ENCODE peak calls at places on chromosomes 3 and 15, in four cellular contexts. One of them, this sample, is unnamed. For H3K36me3, the result is how much of the 10 kb centered on the place peaks cover.

GRCh38 chr15:50229336-50229735 is 36.2 kb downstream of the HDC start:
- DNase-seq in IMR-90: no peak
- DNase-seq in tibial nerve: no peak
- DNase-seq in HCT116: no peak
- DNase-seq in this sample: no peak

GRCh38 chr3:57446318-57446841 is 97.8 kb downstream of the DNAH12 start:
- DNase-seq in IMR-90: no peak
- DNase-seq in tibial nerve: no peak
- DNase-seq in HCT116: no peak
- DNase-seq in this sample: no peak

GRCh38 chr3:107729686-107730085 is 206.9 kb downstream of the BBX start:
- DNase-seq in IMR-90: no peak
- DNase-seq in tibial nerve: no peak
- DNase-seq in HCT116: no peak
- DNase-seq in this sample: no peak

GRCh38 chr3:63576826-63577225 is 75.6 kb upstream of the SNTN start:
- DNase-seq in tibial nerve: no peak
- DNase-seq in HCT116: no peak
- DNase-seq in IMR-90: no peak
- DNase-seq in this sample: no peak

GRCh38 chr15:39320886-39321285 is 260.0 kb upstream of the THBS1 start:
- DNase-seq in tibial nerve: no peak
- DNase-seq in HCT116: no peak
- DNase-seq in IMR-90: peak
- DNase-seq in this sample: no peak

GRCh38 chr3:161545823-161546222 is 49.2 kb downstream of the OTOL1 start:
- DNase-seq in tibial nerve: no peak
- DNase-seq in HCT116: no peak
- DNase-seq in IMR-90: no peak
- DNase-seq in this sample: no peak

GRCh38 chr3:195151402-195151801 is 119.6 kb downstream of the XXYLT1 start:
- DNase-seq in tibial nerve: no peak
- DNase-seq in HCT116: no peak
- DNase-seq in IMR-90: no peak
- DNase-seq in this sample: no peak

GRCh38 chr15:90571063-90571541 is 41.4 kb downstream of the CRTC3 start:
- DNase-seq in HCT116: peak
- DNase-seq in IMR-90: no peak
- DNase-seq in tibial nerve: no peak
- DNase-seq in this sample: peak

GRCh38 chr3:64238971-64239667 is 13.9 kb upstream of the PRICKLE2 start:
- DNase-seq in HCT116: no peak
- DNase-seq in IMR-90: peak
- DNase-seq in tibial nerve: peak
- DNase-seq in this sample: peak

GRCh38 chr3:45153658-45154437 is 7.7 kb upstream of the CDCP1 start:
- DNase-seq in tibial nerve: no peak
- DNase-seq in HCT116: no peak
- DNase-seq in IMR-90: peak
- DNase-seq in this sample: no peak

GRCh38 chr15:64697911-64698369 is 77.4 kb downstream of the RBPMS2 start:
- DNase-seq in IMR-90: peak
- DNase-seq in tibial nerve: no peak
- DNase-seq in HCT116: no peak
- DNase-seq in this sample: peak

GRCh38 chr3:22609139-22609538 is 594.0 kb upstream of the UBE2E2 start:
- DNase-seq in tibial nerve: no peak
- DNase-seq in HCT116: no peak
- DNase-seq in IMR-90: no peak
- DNase-seq in this sample: no peak

GRCh38 chr3:148789156-148789555 is 38.5 kb upstream of the CPB1 start:
- DNase-seq in tibial nerve: no peak
- DNase-seq in IMR-90: no peak
- DNase-seq in HCT116: no peak
- DNase-seq in this sample: no peak

GRCh38 chr15:40323953-40324937 is 753 bp downstream of the INAFM2 start:
- DNase-seq in HCT116: no peak
- DNase-seq in IMR-90: no peak
- DNase-seq in tibial nerve: no peak
- DNase-seq in this sample: no peak

GRCh38 chr15:61275901-61276300 is 46.8 kb upstream of the RORA start:
- DNase-seq in tibial nerve: no peak
- DNase-seq in HCT116: no peak
- DNase-seq in IMR-90: no peak
- DNase-seq in this sample: peak

GRCh38 chr3:197522881-197523342 is 32.9 kb downstream of the BDH1 start:
- DNase-seq in tibial nerve: no peak
- DNase-seq in IMR-90: peak
- DNase-seq in HCT116: no peak
- DNase-seq in this sample: no peak

GRCh38 chr15:69782809-69783208 is 314.9 kb downstream of the TLE3 start:
- DNase-seq in IMR-90: no peak
- DNase-seq in HCT116: no peak
- DNase-seq in tibial nerve: no peak
- DNase-seq in this sample: no peak

GRCh38 chr15:90903733-90904536 is 833 bp downstream of the MAN2A2 start:
- DNase-seq in HCT116: no peak
- DNase-seq in tibial nerve: no peak
- DNase-seq in IMR-90: no peak
- DNase-seq in this sample: no peak

GRCh38 chr3:87615506-87615905 is 339.1 kb upstream of the POU1F1 start:
- DNase-seq in IMR-90: no peak
- DNase-seq in HCT116: no peak
- DNase-seq in tibial nerve: no peak
- DNase-seq in this sample: no peak

GRCh38 chr15:67803996-67804843 is 21.1 kb upstream of the SKOR1 start:
- DNase-seq in HCT116: no peak
- DNase-seq in tibial nerve: no peak
- DNase-seq in IMR-90: no peak
- DNase-seq in this sample: no peak

GRCh38 chr3:187709155-187709554 is 6.8 kb upstream of the RTP2 start:
- DNase-seq in IMR-90: no peak
- DNase-seq in tibial nerve: no peak
- DNase-seq in HCT116: peak
- DNase-seq in this sample: no peak

GRCh38 chr3:162938073-162938472 is 1441.5 kb downstream of the OTOL1 start:
- DNase-seq in IMR-90: no peak
- DNase-seq in tibial nerve: no peak
- DNase-seq in HCT116: no peak
- DNase-seq in this sample: no peak

GRCh38 chr3:154274345-154274744 is 49.9 kb downstream of the DHX36 start:
- DNase-seq in tibial nerve: no peak
- DNase-seq in IMR-90: no peak
- DNase-seq in HCT116: no peak
- DNase-seq in this sample: no peak

GRCh38 chr3:143825513-143825912 is 22.8 kb downstream of the SLC9A9 start:
- DNase-seq in IMR-90: no peak
- DNase-seq in HCT116: no peak
- DNase-seq in tibial nerve: no peak
- DNase-seq in this sample: no peak

GRCh38 chr3:138848696-138849095 is 14.0 kb upstream of the PIK3CB start:
- DNase-seq in tibial nerve: no peak
- DNase-seq in HCT116: no peak
- DNase-seq in IMR-90: no peak
- DNase-seq in this sample: no peak

GRCh38 chr3:171860830-171861535 is 17.8 kb downstream of the TMEM212 start:
- DNase-seq in tibial nerve: no peak
- DNase-seq in HCT116: no peak
- DNase-seq in IMR-90: peak
- DNase-seq in this sample: no peak

GRCh38 chr3:109563149-109563548 is 225.8 kb upstream of the DPPA4 start:
- DNase-seq in tibial nerve: no peak
- DNase-seq in HCT116: no peak
- DNase-seq in IMR-90: no peak
- DNase-seq in this sample: no peak

GRCh38 chr3:177320765-177321247 is 123.5 kb upstream of the TBL1XR1 start:
- DNase-seq in tibial nerve: no peak
- DNase-seq in IMR-90: no peak
- DNase-seq in HCT116: no peak
- DNase-seq in this sample: no peak

GRCh38 chr3:100833483-100833882 is 124.2 kb downstream of the TFG start:
- DNase-seq in IMR-90: no peak
- DNase-seq in HCT116: no peak
- DNase-seq in tibial nerve: no peak
- DNase-seq in this sample: no peak

GRCh38 chr3:194727435-194728128 is 41.9 kb downstream of the FAM43A start:
- DNase-seq in IMR-90: peak
- DNase-seq in HCT116: no peak
- DNase-seq in tibial nerve: no peak
- DNase-seq in this sample: no peak

GRCh38 chr15:43408789-43409188 is 37.9 kb downstream of the TUBGCP4 start:
- DNase-seq in IMR-90: no peak
- DNase-seq in tibial nerve: no peak
- DNase-seq in HCT116: no peak
- DNase-seq in this sample: no peak
- TF ChIP-seq POLR2A in IMR-90: no peak
- TF ChIP-seq POLR2A in tibial nerve: no peak
- TF ChIP-seq POLR2A in HCT116: no peak
- TF ChIP-seq POLR2A in this sample: no peak

DNA sequence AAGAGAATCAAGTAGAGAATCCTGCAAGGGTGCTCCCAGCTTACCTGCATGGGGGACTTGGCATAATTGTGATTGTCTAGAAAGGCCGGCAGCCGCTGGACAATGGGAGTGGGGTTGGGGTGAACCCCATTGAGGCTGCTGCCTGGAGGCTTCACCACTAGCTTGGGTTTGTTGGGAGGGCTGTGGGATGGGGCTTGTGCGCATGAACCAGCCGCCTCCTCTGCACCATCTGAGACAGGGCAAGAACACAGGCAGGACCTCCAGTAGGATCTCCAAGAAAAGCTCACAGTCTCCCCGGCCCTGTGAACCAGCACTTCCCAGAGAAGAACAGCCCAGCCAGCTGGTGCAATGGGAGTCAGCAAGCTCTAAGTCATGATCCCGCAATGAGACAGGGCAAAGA is 39.8 kb downstream of the SEMA3G start:
- DNase-seq in tibial nerve: no peak
- DNase-seq in HCT116: no peak
- DNase-seq in IMR-90: no peak
- DNase-seq in this sample: no peak
- H3K36me3 ChIP-seq in tibial nerve: half or more
- H3K36me3 ChIP-seq in HCT116: under half
- H3K36me3 ChIP-seq in IMR-90: half or more
- H3K36me3 ChIP-seq in this sample: under half

GRCh38 chr3:170225166-170225565 is 2.9 kb downstream of the PRKCI start:
- DNase-seq in IMR-90: no peak
- DNase-seq in tibial nerve: no peak
- DNase-seq in HCT116: no peak
- DNase-seq in this sample: no peak

GRCh38 chr3:170222647-170223541 is 670 bp downstream of the PRKCI start:
- DNase-seq in IMR-90: peak
- DNase-seq in tibial nerve: no peak
- DNase-seq in HCT116: no peak
- DNase-seq in this sample: no peak

GRCh38 chr3:170226426-170226960 is 4.3 kb downstream of the PRKCI start:
- DNase-seq in IMR-90: peak
- DNase-seq in HCT116: no peak
- DNase-seq in tibial nerve: no peak
- DNase-seq in this sample: no peak

GRCh38 chr3:170220871-170221270 is 1.4 kb upstream of the PRKCI start:
- DNase-seq in IMR-90: peak
- DNase-seq in HCT116: no peak
- DNase-seq in tibial nerve: no peak
- DNase-seq in this sample: no peak

GRCh38 chr3:170221924-170222646 is at the start of gene PRKCI:
- DNase-seq in HCT116: peak
- DNase-seq in IMR-90: peak
- DNase-seq in tibial nerve: peak
- DNase-seq in this sample: peak
- TF ChIP-seq POLR2A in HCT116: peak
- TF ChIP-seq POLR2A in IMR-90: peak
- TF ChIP-seq POLR2A in tibial nerve: peak
- TF ChIP-seq POLR2A in this sample: no peak

GRCh38 chr3:5201536-5201935 is 14.0 kb downstream of the EDEM1 start:
- DNase-seq in HCT116: no peak
- DNase-seq in tibial nerve: no peak
- DNase-seq in IMR-90: no peak
- DNase-seq in this sample: no peak

GRCh38 chr3:5202267-5202666 is 14.8 kb downstream of the EDEM1 start:
- DNase-seq in tibial nerve: no peak
- DNase-seq in HCT116: no peak
- DNase-seq in IMR-90: no peak
- DNase-seq in this sample: no peak

GRCh38 chr3:5210926-5211325 is 23.4 kb downstream of the EDEM1 start:
- DNase-seq in tibial nerve: no peak
- DNase-seq in IMR-90: no peak
- DNase-seq in HCT116: no peak
- DNase-seq in this sample: no peak

GRCh38 chr3:5205165-5205941 is 17.8 kb downstream of the EDEM1 start:
- DNase-seq in tibial nerve: no peak
- DNase-seq in IMR-90: peak
- DNase-seq in HCT116: no peak
- DNase-seq in this sample: no peak
- H3K36me3 ChIP-seq in tibial nerve: half or more
- H3K36me3 ChIP-seq in IMR-90: half or more
- H3K36me3 ChIP-seq in HCT116: under half
- H3K36me3 ChIP-seq in this sample: under half

GRCh38 chr3:183447206-183448001 is 19.0 kb upstream of the MCF2L2 start:
- DNase-seq in IMR-90: peak
- DNase-seq in HCT116: peak
- DNase-seq in tibial nerve: peak
- DNase-seq in this sample: peak
- TF ChIP-seq POLR2A in IMR-90: no peak
- TF ChIP-seq POLR2A in HCT116: peak
- TF ChIP-seq POLR2A in tibial nerve: peak
- TF ChIP-seq POLR2A in this sample: no peak

This sample was measured in breast epithelium.